ENCODE peak calls at places on chromosomes 5 and 9, in eight cellular contexts. C is stimulated activated CD4-positive, alpha-beta T cell treated with anti-CD3 and anti-CD28 coated beads, Interleukin-2, amount 100 ng/mL, for 48 hours; F is activated CD4-positive, alpha-beta T cell treated with anti-CD3 and anti-CD28 coated beads for 24 hours; D is Caki2; I is heart right ventricle; Q is nucleus accumbens; X is anterior cingulate cortex; M is amniotic epithelial cell. T is an unnamed sample.

GRCh38 chr5:150075233-150075632 is 11.1 kb downstream of the CSF1R start:
- DNase-seq in C (no peak), F (no peak), D (no peak), I (no peak), Q (no peak), X (no peak), M (no peak), T (no peak)

GRCh38 chr5:111942214-111942613 is 185.2 kb upstream of the NREP start:
- DNase-seq in C (no peak), F (no peak), D (no peak), I (no peak), Q (no peak), X (no peak), M (no peak), T (no peak)

GRCh38 chr5:40906351-40906751 is 2.9 kb upstream of the C7 start:
- DNase-seq in C (no peak), F (no peak), D (peak; percentile 8), I (no peak), Q (no peak), X (no peak), M (no peak), T (no peak)

GRCh38 chr9:37390759-37391158 is 31.7 kb upstream of the GRHPR start:
- DNase-seq in C (no peak), F (peak; percentile 9), D (no peak), I (no peak), Q (no peak), X (no peak), M (peak; percentile 9), T (no peak)

GRCh38 chr5:25416960-25417359 is 772.2 kb upstream of the CDH10 start:
- DNase-seq in C (no peak), F (no peak), D (no peak), I (no peak), Q (no peak), X (no peak), M (no peak), T (no peak)

GRCh38 chr5:50727149-50727496 is 60.7 kb downstream of the PARP8 start:
- DNase-seq in C (no peak), F (no peak), D (peak; percentile 10), I (no peak), Q (no peak), X (peak; percentile 56), M (peak; percentile 7), T (no peak)

GRCh38 chr9:93669958-93670207 is 93.5 kb downstream of the PHF2 start:
- DNase-seq in C (no peak), F (no peak), D (no peak), I (no peak), Q (no peak), X (no peak), M (no peak), T (no peak)

GRCh38 chr5:168770036-168770498 is 190.9 kb upstream of the PANK3 start:
- DNase-seq in C (no peak), F (no peak), D (no peak), I (no peak), Q (no peak), X (no peak), M (no peak), T (no peak)

GRCh38 chr9:2241461-2241874 is 226.3 kb downstream of the SMARCA2 start:
- DNase-seq in C (no peak), F (no peak), D (no peak), I (peak; percentile 26), Q (peak; percentile 68), X (peak; percentile 33), M (peak; percentile 92), T (no peak)

GRCh38 chr5:22541037-22541436 is 312.1 kb downstream of the CDH12 start:
- DNase-seq in C (no peak), F (no peak), D (no peak), I (no peak), Q (no peak), X (no peak), M (no peak), T (no peak)

GRCh38 chr9:133160742-133161541 is 2.8 kb downstream of the GBGT1 start:
- DNase-seq in C (peak; percentile 30), F (no peak), D (peak; percentile 39), I (peak; percentile 67), Q (no peak), X (peak; percentile 29), M (peak; percentile 89), T (peak; percentile 81)

GRCh38 chr9:121692606-121693505 is 41.4 kb downstream of the DAB2IP start:
- DNase-seq in C (no peak), F (no peak), D (peak; percentile 73), I (no peak), Q (no peak), X (no peak), M (no peak), T (no peak)

GRCh38 chr5:9544502-9545300 is 1.2 kb downstream of the SEMA5A start:
- DNase-seq in C (peak; percentile 50), F (peak; percentile 32), D (peak; percentile 79), I (peak; percentile 85), Q (peak; percentile 50), X (peak; percentile 82), M (peak; percentile 67), T (no peak)

GRCh38 chr9:4489562-4489918 is 728 bp upstream of the SLC1A1 start:
- DNase-seq in C (no peak), F (no peak), D (no peak), I (peak; percentile 19), Q (no peak), X (no peak), M (no peak), T (no peak)

GRCh38 chr9:97128919-97129318 is 90.0 kb upstream of the CTSV start:
- DNase-seq in C (no peak), F (no peak), D (no peak), I (no peak), Q (no peak), X (no peak), M (no peak), T (no peak)

GRCh38 chr9:114369567-114370240 is 18.1 kb downstream of the AKNA start:
- DNase-seq in C (no peak), F (no peak), D (no peak), I (no peak), Q (no peak), X (no peak), M (no peak), T (no peak)

GRCh38 chr5:4758550-4758949 is 381.6 kb upstream of the ADAMTS16 start:
- DNase-seq in C (no peak), F (no peak), D (no peak), I (no peak), Q (no peak), X (no peak), M (no peak), T (no peak)

GRCh38 chr9:107710988-107711387 is 221.4 kb upstream of the KLF4 start:
- DNase-seq in C (no peak), F (no peak), D (no peak), I (no peak), Q (no peak), X (no peak), M (no peak), T (no peak)

GRCh38 chr9:13033959-13034695 is 245.4 kb downstream of the MPDZ start:
- DNase-seq in C (no peak), F (no peak), D (peak; percentile 57), I (peak; percentile 48), Q (peak; percentile 6), X (peak; percentile 61), M (peak; percentile 58), T (no peak)

GRCh38 chr5:124544366-124545055 is 201.9 kb downstream of the ZNF608 start:
- DNase-seq in C (no peak), F (no peak), D (peak; percentile 41), I (no peak), Q (no peak), X (no peak), M (peak; percentile 7), T (no peak)

GRCh38 chr9:86326536-86326935 is 27.7 kb downstream of the TUT7 start:
- DNase-seq in C (no peak), F (no peak), D (no peak), I (no peak), Q (no peak), X (no peak), M (no peak), T (no peak)

GRCh38 chr9:137589441-137590122 is 730 bp downstream of the ZMYND19 start:
- DNase-seq in C (no peak), F (no peak), D (no peak), I (no peak), Q (no peak), X (no peak), M (no peak), T (no peak)

GRCh38 chr5:91820874-91821273 is 437.8 kb upstream of the ARRDC3 start:
- DNase-seq in C (no peak), F (no peak), D (no peak), I (no peak), Q (no peak), X (no peak), M (no peak), T (no peak)

GRCh38 chr9:38346811-38347735 is 45.4 kb upstream of the ALDH1B1 start:
- DNase-seq in C (no peak), F (no peak), D (no peak), I (no peak), Q (no peak), X (no peak), M (no peak), T (no peak)

GRCh38 chr5:155878991-155879575 is 447.9 kb upstream of the SGCD start:
- DNase-seq in C (no peak), F (no peak), D (no peak), I (no peak), Q (no peak), X (peak; percentile 4), M (no peak), T (no peak)

GRCh38 chr5:131589510-131590348 is 45.3 kb downstream of the RAPGEF6 start:
- DNase-seq in C (no peak), F (no peak), D (peak; percentile 31), I (no peak), Q (no peak), X (no peak), M (peak; percentile 81), T (peak; percentile 46)

GRCh38 chr9:107727113-107727780 is 237.7 kb upstream of the KLF4 start:
- DNase-seq in C (no peak), F (no peak), D (no peak), I (no peak), Q (no peak), X (no peak), M (no peak), T (no peak)

GRCh38 chr5:64869419-64869818 is 100.7 kb downstream of the CWC27 start:
- DNase-seq in C (no peak), F (no peak), D (peak; percentile 23), I (no peak), Q (no peak), X (no peak), M (peak; percentile 60), T (no peak)